ENCODE peak calls at places on chromosomes 2 and 18, in five cellular contexts. D is suprapubic skin, V is HCT116, M is upper lobe of left lung, I is stomach. W is an unnamed sample.

GRCh38 chr2:7356909-7357584 is 439.8 kb downstream of the RNF144A start:
- DNase-seq in D (no peak), V (no peak), M (peak; percentile 27), I (peak; percentile 87), W (no peak)

GRCh38 chr2:168515502-168515901 is 59.4 kb downstream of the CERS6 start:
- DNase-seq in D (no peak), V (no peak), M (no peak), I (no peak), W (no peak)

GRCh38 chr2:64404002-64404731 is 49.8 kb upstream of the LGALSL start:
- DNase-seq in D (peak; percentile 89), V (no peak), M (peak; percentile 78), I (peak; percentile 70), W (no peak)

GRCh38 chr2:229943770-229944449 is 21.6 kb downstream of the FBXO36 start:
- DNase-seq in D (no peak), V (no peak), M (no peak), I (no peak), W (no peak)

GRCh38 chr2:42064417-42064942 is 16.7 kb downstream of the PKDCC start:
- DNase-seq in D (no peak), V (no peak), M (no peak), I (no peak), W (no peak)

GRCh38 chr2:108278631-108279030 is 10.1 kb upstream of the SULT1C2 start:
- DNase-seq in D (no peak), V (no peak), M (no peak), I (no peak), W (no peak)

GRCh38 chr18:23283933-23284430 is 148.7 kb downstream of the CABLES1 start:
- DNase-seq in D (no peak), V (peak; percentile 65), M (no peak), I (no peak), W (no peak)

GRCh38 chr2:223956267-223956666 is 996 bp upstream of the MRPL44 start:
- DNase-seq in D (no peak), V (no peak), M (no peak), I (no peak), W (no peak)

GRCh38 chr2:206728277-206729199 is 10.3 kb upstream of the DYTN start:
- DNase-seq in D (no peak), V (peak; percentile 1), M (no peak), I (no peak), W (no peak)

GRCh38 chr18:61832858-61833257 is 59.9 kb downstream of the RNF152 start:
- DNase-seq in D (no peak), V (no peak), M (no peak), I (no peak), W (no peak)

GRCh38 chr2:48914477-48915077 is 159.1 kb upstream of the LHCGR start:
- DNase-seq in D (no peak), V (no peak), M (no peak), I (no peak), W (no peak)

GRCh38 chr2:106960633-106961205 is 74.8 kb upstream of the ST6GAL2 start:
- DNase-seq in D (no peak), V (no peak), M (no peak), I (no peak), W (no peak)

GRCh38 chr2:131517106-131517831 is 10.4 kb upstream of the CCDC74A start:
- DNase-seq in D (peak; percentile 54), V (no peak), M (peak; percentile 61), I (no peak), W (no peak)

GRCh38 chr2:191481305-191482075 is 196.4 kb upstream of the NABP1 start:
- DNase-seq in D (no peak), V (no peak), M (no peak), I (no peak), W (no peak)

GRCh38 chr18:75533954-75534353 is 106.5 kb upstream of the SMIM21 start:
- DNase-seq in D (no peak), V (no peak), M (no peak), I (no peak), W (no peak)

GRCh38 chr2:177172034-177172880 is 40.3 kb upstream of the HNRNPA3 start:
- DNase-seq in D (no peak), V (peak; percentile 60), M (no peak), I (no peak), W (no peak)

GRCh38 chr2:70987386-70987785 is 7.3 kb downstream of the TEX261 start:
- DNase-seq in D (no peak), V (no peak), M (no peak), I (no peak), W (no peak)

GRCh38 chr2:29923110-29923721 is 1.8 kb upstream of the ALK start:
- DNase-seq in D (no peak), V (peak; percentile 42), M (no peak), I (peak; percentile 61), W (no peak)

GRCh38 chr2:144516981-144517824 is 2.7 kb downstream of the ZEB2 start:
- DNase-seq in D (peak; percentile 82), V (no peak), M (peak; percentile 91), I (no peak), W (no peak)

GRCh38 chr2:216108967-216109921 is at the start of gene XRCC5:
- DNase-seq in D (peak; percentile 98), V (peak; percentile 92), M (peak; percentile 96), I (peak; percentile 99), W (no peak)

GRCh38 chr2:241207151-241207550 is 18.7 kb downstream of the ANO7 start:
- DNase-seq in D (no peak), V (no peak), M (no peak), I (no peak), W (no peak)

GRCh38 chr2:216159161-216159560 is 50.0 kb downstream of the XRCC5 start:
- DNase-seq in D (no peak), V (no peak), M (no peak), I (no peak), W (no peak)

GRCh38 chr2:102143450-102143985 is 972 bp downstream of the IL1R1 start:
- DNase-seq in D (no peak), V (no peak), M (peak; percentile 17), I (no peak), W (no peak)
- TF ChIP-seq POLR2A in D (no peak), V (no peak), M (no peak), I (no peak), W (no peak)

GRCh38 chr18:3217930-3218647 is 1.7 kb downstream of the MYOM1 start:
- DNase-seq in D (no peak), V (no peak), M (no peak), I (peak; percentile 41), W (no peak)
- H3K4me3 ChIP-seq in D (no peak overlapping the region), V (no peak overlapping the region), M (no peak overlapping the region), I (no peak overlapping the region), W (no peak overlapping the region)

GRCh38 chr18:77422974-77423373 is 173.3 kb downstream of the GALR1 start:
- DNase-seq in D (no peak), V (no peak), M (no peak), I (no peak), W (no peak)
- TF ChIP-seq POLR2AphosphoS5 in D (no peak), V (no peak), M (no peak), I (no peak), W (no peak)

GRCh38 chr2:67215636-67216035 is 181.5 kb upstream of the ETAA1 start:
- DNase-seq in D (no peak), V (no peak), M (no peak), I (no peak), W (no peak)

GRCh38 chr2:67213677-67214402 is 183.3 kb upstream of the ETAA1 start:
- DNase-seq in D (no peak), V (no peak), M (peak; percentile 8), I (no peak), W (no peak)

GRCh38 chr2:67214585-67215184 is 182.4 kb upstream of the ETAA1 start:
- DNase-seq in D (no peak), V (no peak), M (no peak), I (no peak), W (no peak)

GRCh38 chr2:67216103-67216502 is 181.0 kb upstream of the ETAA1 start:
- DNase-seq in D (no peak), V (no peak), M (no peak), I (no peak), W (no peak)

GRCh38 chr2:67215214-67215613 is 181.9 kb upstream of the ETAA1 start:
- DNase-seq in D (no peak), V (no peak), M (peak; percentile 10), I (peak; percentile 52), W (no peak)
- TF ChIP-seq POLR2A in D (no peak), V (no peak), M (no peak), I (no peak), W (no peak)

DNA sequence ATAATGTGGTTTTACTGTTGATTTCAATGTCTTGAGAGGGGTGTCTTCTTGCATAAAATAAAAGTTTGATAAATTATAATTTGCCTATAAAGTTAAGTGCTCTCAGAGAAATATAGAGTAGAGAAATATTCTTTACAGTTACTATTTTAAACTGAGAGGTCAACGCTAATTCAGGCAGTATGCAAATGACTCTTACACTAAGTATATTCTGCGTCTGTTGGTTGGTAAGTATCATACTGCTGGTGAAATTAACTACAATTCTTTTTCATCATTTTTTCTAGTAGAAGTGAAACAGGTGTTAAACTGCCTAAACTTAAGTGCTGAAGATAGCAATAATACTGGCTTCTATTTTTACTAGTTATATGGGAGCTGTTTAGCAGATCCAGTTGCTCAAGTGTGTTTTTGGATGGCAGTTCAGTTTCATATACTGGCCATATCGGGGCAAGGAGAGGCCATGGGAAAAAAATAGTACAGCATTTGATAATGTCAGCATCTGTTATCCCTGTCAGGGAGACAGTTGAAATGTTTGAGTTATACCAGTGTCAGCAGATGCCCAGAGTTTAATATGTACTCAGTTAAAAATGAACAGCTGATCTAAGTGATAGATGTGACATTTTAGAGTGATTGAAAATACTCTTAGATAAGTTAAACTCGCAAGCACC is 86.2 kb downstream of the MIB1 start:
- DNase-seq in D (no peak), V (no peak), M (no peak), I (no peak), W (no peak)
- H3K4me3 ChIP-seq in D (no peak overlapping the region), V (no peak overlapping the region), M (no peak overlapping the region), I (no peak overlapping the region), W (no peak overlapping the region)

W was measured in vagina.